ENCODE peak calls at places on chromosomes 3 and 15, in seven cellular contexts. S is GM12891, F is dermis microvascular lymphatic vessel endothelial cell, P is neural progenitor cell, L is mucosa of descending colon, U is transverse colon, C is omental fat pad. E is an unnamed sample.

GRCh38 chr15:36884404-36885335 is 215.7 kb downstream of the MEIS2 start:
- DNase-seq in S (no peak), F (no peak), P (peak), L (no peak), U (no peak), C (no peak), E (no peak)

GRCh38 chr15:66763186-66764066 is 61.4 kb downstream of the SMAD6 start:
- DNase-seq in S (no peak), F (no peak), P (no peak), L (peak), U (peak), C (no peak), E (no peak)

GRCh38 chr15:42210703-42211102 is 2.6 kb upstream of the VPS39 start:
- DNase-seq in S (no peak), F (no peak), P (no peak), L (no peak), U (no peak), C (no peak), E (no peak)

GRCh38 chr3:167450675-167451074 is 23.2 kb downstream of the SERPINI2 start:
- DNase-seq in S (no peak), F (no peak), P (peak), L (no peak), U (no peak), C (no peak), E (no peak)

GRCh38 chr15:69357773-69358765 is 56.1 kb upstream of the KIF23 start:
- DNase-seq in S (no peak), F (no peak), P (peak), L (no peak), U (no peak), C (no peak), E (no peak)

GRCh38 chr15:67080118-67080899 is 14.9 kb downstream of the SMAD3 start:
- DNase-seq in S (no peak), F (no peak), P (no peak), L (no peak), U (no peak), C (no peak), E (no peak)

GRCh38 chr15:42108808-42109207 is 14.4 kb upstream of the PLA2G4D start:
- DNase-seq in S (no peak), F (no peak), P (no peak), L (no peak), U (no peak), C (no peak), E (no peak)

GRCh38 chr3:36380171-36381031 is at the start of gene STAC:
- DNase-seq in S (no peak), F (no peak), P (peak), L (peak), U (peak), C (no peak), E (no peak)

GRCh38 chr3:48404440-48405342 is 25.2 kb downstream of the PLXNB1 start:
- DNase-seq in S (peak), F (no peak), P (no peak), L (no peak), U (no peak), C (no peak), E (no peak)

GRCh38 chr15:101325263-101326025 is 30.4 kb upstream of the SNRPA1 start:
- DNase-seq in S (no peak), F (no peak), P (no peak), L (no peak), U (peak), C (no peak), E (no peak)

GRCh38 chr3:59106085-59106629 is 56.3 kb upstream of the CFAP20DC start:
- DNase-seq in S (no peak), F (no peak), P (no peak), L (no peak), U (no peak), C (no peak), E (no peak)

GRCh38 chr3:138323971-138324370 is 5.7 kb downstream of the NME9 start:
- DNase-seq in S (no peak), F (no peak), P (no peak), L (no peak), U (no peak), C (no peak), E (no peak)

GRCh38 chr3:151395806-151396205 is 11.3 kb upstream of the P2RY12 start:
- DNase-seq in S (no peak), F (no peak), P (no peak), L (no peak), U (no peak), C (no peak), E (no peak)

GRCh38 chr15:65940618-65940909 is 71.3 kb downstream of the RAB11A start:
- DNase-seq in S (no peak), F (no peak), P (no peak), L (no peak), U (no peak), C (no peak), E (no peak)

GRCh38 chr15:48458876-48459275 is 127.6 kb downstream of the DUT start:
- DNase-seq in S (no peak), F (no peak), P (no peak), L (no peak), U (no peak), C (no peak), E (no peak)

GRCh38 chr15:27679621-27680521 is 419.2 kb downstream of the OCA2 start:
- DNase-seq in S (no peak), F (no peak), P (peak), L (no peak), U (no peak), C (no peak), E (no peak)

E was measured in T-helper 2 cell treated with Interferon-gamma antibody and Interleukin-4, amounts not matched to agents 5 μg/mL and 100 μg/mL, for 36 hours.